ENCODE peak calls at places on chromosomes 13 and 19, in six cellular contexts. I is fibroblast of lung, S is cardiac muscle cell, J is body of pancreas, Z is right atrium auricular region, P is AG04450. T is an unnamed sample.
A peak's percentile ranks its signal among the peaks of the same experiment; 100 is the strongest.

GRCh38 chr13:113897161-113897560 is 33.3 kb upstream of the GAS6 start:
- DNase-seq in I (peak; percentile 99), S (no peak), J (no peak), Z (peak; percentile 30), P (peak; percentile 97), T (peak; percentile 86)

GRCh38 chr13:59094149-59094548 is 1069.6 kb downstream of the DIAPH3 start:
- DNase-seq in I (peak; percentile 34), S (no peak), J (no peak), Z (no peak), P (no peak), T (no peak)

GRCh38 chr19:46571495-46571894 is 29.6 kb upstream of the CALM3 start:
- DNase-seq in I (no peak), S (peak; percentile 23), J (no peak), Z (peak; percentile 28), P (no peak), T (peak; percentile 14)

GRCh38 chr19:49710372-49710951 is 19.5 kb downstream of the CPT1C start:
- DNase-seq in I (peak; percentile 65), S (no peak), J (no peak), Z (no peak), P (no peak), T (no peak)

GRCh38 chr13:99385161-99385560 is 78.0 kb upstream of the GPR183 start:
- DNase-seq in I (no peak), S (no peak), J (no peak), Z (peak; percentile 54), P (no peak), T (no peak)

GRCh38 chr13:73325351-73326214 is 266.8 kb downstream of the KLF5 start:
- DNase-seq in I (peak; percentile 49), S (no peak), J (peak; percentile 23), Z (no peak), P (no peak), T (no peak)

GRCh38 chr19:49924004-49924880 is 4.8 kb upstream of the ATF5 start:
- DNase-seq in I (no peak), S (no peak), J (no peak), Z (no peak), P (no peak), T (no peak)

GRCh38 chr13:24630851-24631341 is 49.3 kb upstream of the ATP12A start:
- DNase-seq in I (peak; percentile 77), S (peak; percentile 10), J (no peak), Z (no peak), P (no peak), T (peak; percentile 9)

GRCh38 chr13:30164141-30164540 is 143.2 kb downstream of the KATNAL1 start:
- DNase-seq in I (no peak), S (no peak), J (no peak), Z (no peak), P (no peak), T (no peak)

GRCh38 chr19:1399079-1399478 is 2.3 kb downstream of the GAMT start:
- DNase-seq in I (no peak), S (no peak), J (no peak), Z (no peak), P (no peak), T (no peak)

GRCh38 chr13:43874512-43875092 is 4.9 kb downstream of the CCDC122 start:
- DNase-seq in I (peak; percentile 16), S (peak; percentile 27), J (no peak), Z (no peak), P (no peak), T (no peak)

GRCh38 chr19:38424272-38424671 is 1.7 kb downstream of the RASGRP4 start:
- DNase-seq in I (no peak), S (no peak), J (no peak), Z (no peak), P (no peak), T (no peak)

GRCh38 chr13:99033814-99034213 is 56.0 kb upstream of the DOCK9 start:
- DNase-seq in I (no peak), S (peak; percentile 60), J (no peak), Z (no peak), P (no peak), T (no peak)

GRCh38 chr19:571127-571974 is 1.0 kb upstream of the BSG start:
- DNase-seq in I (peak; percentile 51), S (peak; percentile 38), J (peak; percentile 48), Z (no peak), P (no peak), T (no peak)

GRCh38 chr13:111049791-111050538 is 65.1 kb upstream of the ARHGEF7 start:
- DNase-seq in I (no peak), S (peak; percentile 11), J (peak; percentile 31), Z (peak; percentile 46), P (no peak), T (no peak)

GRCh38 chr13:30125422-30126073 is 181.8 kb downstream of the KATNAL1 start:
- DNase-seq in I (peak; percentile 94), S (no peak), J (peak; percentile 48), Z (no peak), P (peak; percentile 78), T (peak; percentile 74)

GRCh38 chr19:55605637-55606470 is at the start of gene ZNF865:
- DNase-seq in I (peak; percentile 87), S (peak; percentile 90), J (peak; percentile 70), Z (peak; percentile 81), P (peak; percentile 67), T (peak; percentile 81)

GRCh38 chr13:47241446-47241845 is 344.6 kb upstream of the HTR2A start:
- DNase-seq in I (no peak), S (no peak), J (no peak), Z (no peak), P (no peak), T (no peak)

DNA sequence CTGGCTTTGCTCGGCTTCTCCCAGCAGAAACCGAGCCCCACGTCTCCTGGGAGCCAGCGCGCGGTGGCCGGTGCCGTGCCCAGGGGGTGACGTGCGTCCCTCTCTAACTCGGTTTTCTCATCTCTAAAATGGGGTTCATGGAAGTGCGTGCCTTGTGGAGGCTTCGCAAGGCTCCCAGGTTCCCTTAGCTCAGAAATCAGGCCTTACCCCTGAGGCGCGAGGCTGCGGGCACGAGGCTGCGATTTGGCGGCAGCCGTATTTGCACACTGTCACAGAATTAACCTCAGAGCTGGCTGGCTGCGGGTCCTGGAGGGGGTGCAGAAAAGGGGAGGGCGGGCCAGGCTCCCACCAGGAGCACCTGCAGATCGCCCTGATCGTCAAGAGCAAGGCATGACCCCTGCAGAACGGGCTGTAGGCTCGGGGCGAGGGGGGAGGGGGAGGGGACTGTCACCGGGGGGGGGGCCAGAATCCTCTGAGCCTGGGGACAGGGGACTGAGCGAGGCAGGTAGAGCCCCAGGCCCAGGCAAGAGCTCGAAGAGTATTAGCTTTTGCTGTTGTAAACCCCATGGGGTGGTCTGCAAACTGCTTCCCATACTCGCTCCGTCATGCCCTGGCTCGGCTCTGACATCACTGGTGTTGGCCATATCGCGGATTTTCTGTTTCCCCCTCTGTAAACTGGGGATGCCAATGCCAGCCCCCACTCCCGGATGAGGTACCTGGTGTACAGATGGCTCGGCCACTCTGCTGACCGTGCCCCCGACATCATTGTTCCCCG is 62.2 kb downstream of the CCNE1 start:
- DNase-seq in I (no peak), S (no peak), J (no peak), Z (no peak), P (no peak), T (no peak)
- H3K4me3 ChIP-seq in I (no peak overlapping the region), S (peak overlapping the region; percentile 47), J (no peak overlapping the region), Z (no peak overlapping the region), P (peak overlapping the region; percentile 17), T (no peak overlapping the region)

GRCh38 chr19:5306531-5306930 is 34.1 kb downstream of the PTPRS start:
- DNase-seq in I (no peak), S (no peak), J (no peak), Z (no peak), P (no peak), T (no peak)

GRCh38 chr19:5309438-5310204 is 31.0 kb downstream of the PTPRS start:
- DNase-seq in I (no peak), S (no peak), J (no peak), Z (no peak), P (no peak), T (no peak)

GRCh38 chr19:5307655-5308054 is 33.0 kb downstream of the PTPRS start:
- DNase-seq in I (no peak), S (no peak), J (no peak), Z (no peak), P (no peak), T (no peak)

GRCh38 chr19:5312058-5312457 is 28.6 kb downstream of the PTPRS start:
- DNase-seq in I (no peak), S (no peak), J (no peak), Z (no peak), P (no peak), T (no peak)

DNA sequence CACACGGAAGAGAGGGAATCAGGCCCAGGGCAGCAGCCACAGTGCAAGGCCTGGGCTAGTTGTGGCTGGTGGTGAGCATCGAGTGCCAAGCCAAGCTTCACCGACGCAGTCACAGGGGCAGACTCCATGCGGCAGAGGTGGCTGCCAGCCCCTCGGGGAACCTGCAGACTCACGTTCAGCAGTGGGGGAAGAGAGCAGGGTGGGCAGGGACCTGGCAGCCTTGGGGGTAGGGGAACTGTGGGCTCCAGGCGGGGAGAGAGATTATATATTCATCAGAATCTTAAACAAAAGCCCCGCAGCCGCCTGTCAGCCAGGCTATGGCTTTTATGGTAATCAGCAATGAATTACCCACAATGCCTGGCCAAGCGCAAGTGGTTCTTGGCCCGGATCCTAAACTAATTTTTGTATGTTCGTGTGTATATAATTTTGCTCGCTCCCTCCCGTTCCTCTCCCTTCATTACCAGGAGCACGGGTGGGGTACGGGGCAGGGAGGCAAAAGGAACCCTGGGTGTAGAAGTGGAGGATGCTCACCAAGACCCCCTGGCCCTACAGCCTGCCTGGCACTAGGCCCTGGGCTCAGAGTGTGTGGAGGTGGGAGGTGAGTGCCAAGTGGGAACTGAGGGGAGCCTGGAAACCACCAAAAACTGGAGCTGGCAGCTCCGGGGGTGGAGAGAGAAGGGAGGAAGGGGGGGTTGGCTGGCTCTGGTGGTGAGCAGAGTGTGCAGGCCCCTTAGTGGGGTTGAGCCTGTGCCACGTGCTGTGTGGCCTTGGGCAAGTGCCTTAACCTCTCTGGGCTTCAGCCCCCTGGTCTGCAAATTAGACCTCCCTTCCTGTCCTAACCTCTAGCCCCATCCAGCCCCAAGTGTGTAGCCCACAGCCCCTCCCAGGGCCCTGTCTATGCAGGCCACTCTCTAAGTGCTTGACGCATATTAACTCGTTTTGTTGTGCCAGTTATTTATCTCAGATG is 31.9 kb downstream of the PTPRS start:
- DNase-seq in I (peak; percentile 91), S (no peak), J (peak; percentile 88), Z (peak; percentile 84), P (peak; percentile 86), T (peak; percentile 72)
- H3K27ac ChIP-seq in I (peak overlapping the region; percentile 84), S (no peak overlapping the region), J (peak overlapping the region; percentile 71), Z (peak overlapping the region; percentile 63), P (peak overlapping the region; percentile 94), T (peak overlapping the region; percentile 92)

DNA sequence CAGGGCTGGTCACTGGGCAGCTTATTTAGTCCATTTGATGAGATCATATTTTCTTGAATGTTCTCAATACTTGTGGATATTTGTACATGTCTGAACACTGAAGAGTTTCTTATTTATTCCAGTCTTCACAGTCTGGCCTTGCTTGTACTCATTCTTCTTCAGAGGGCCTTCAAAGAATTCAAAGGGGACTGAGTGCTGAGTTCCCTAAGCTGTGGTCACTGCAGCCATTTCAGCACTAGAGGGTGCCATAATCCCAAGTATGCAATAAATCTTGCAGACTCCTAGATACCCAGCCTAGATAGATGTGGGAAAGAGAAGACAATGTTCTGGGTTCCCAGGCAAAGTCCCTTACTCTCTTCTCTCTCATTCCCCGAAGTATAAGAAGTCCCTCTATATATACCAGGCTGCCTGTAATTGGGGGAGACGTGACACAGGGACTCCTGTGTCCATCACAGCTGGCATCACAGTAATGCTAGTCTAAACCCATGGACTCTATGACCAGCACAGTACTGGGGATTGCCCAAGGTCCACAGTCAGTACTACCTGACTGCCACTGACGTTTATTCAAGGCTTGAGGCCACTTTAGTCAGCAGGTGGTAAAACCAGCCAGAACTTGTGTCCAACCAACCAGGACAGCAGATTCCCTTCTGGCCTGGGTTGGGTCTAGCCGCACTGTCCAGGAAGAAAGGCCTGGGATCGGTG is 8.9 kb upstream of the VN1R1 start:
- DNase-seq in I (no peak), S (no peak), J (no peak), Z (no peak), P (no peak), T (no peak)
- TF ChIP-seq CTCF in I (no peak), S (peak; percentile 42), J (no peak), Z (no peak), P (peak; percentile 25), T (peak; percentile 53)

GRCh38 chr19:17455308-17455707 is 5.4 kb downstream of the NXNL1 start:
- DNase-seq in I (no peak), S (no peak), J (no peak), Z (no peak), P (no peak), T (no peak)
- H3K4me3 ChIP-seq in I (no peak overlapping the region), S (no peak overlapping the region), J (no peak overlapping the region), Z (no peak overlapping the region), P (no peak overlapping the region), T (no peak overlapping the region)